ENCODE peak calls at places on chromosomes 3 and 15, in seven cellular contexts. V, E, N, I, P, H and Q are unnamed samples. For H3K4me1 and H3K36me3, the result is how much of the 10 kb centered on the place peaks cover.

GRCh38 chr3:128385080-128385832 is 81.4 kb downstream of the DNAJB8 start:
- DNase-seq in H (peak), E (no peak), I (peak), V (no peak), N (no peak), P (peak), Q (no peak)

GRCh38 chr15:89781891-89782618 is 5.9 kb downstream of the MESP2 start:
- DNase-seq in E (no peak), I (no peak), H (peak), P (no peak), V (no peak), N (no peak), Q (no peak)

GRCh38 chr3:120604784-120605183 is 8.6 kb downstream of the NDUFB4 start:
- DNase-seq in N (no peak), V (no peak), E (no peak), P (no peak), I (no peak), H (no peak), Q (no peak)

GRCh38 chr15:78621810-78622402 is 1.1 kb upstream of the CHRNA3 start:
- DNase-seq in N (no peak), E (no peak), P (no peak), I (no peak), V (no peak), H (no peak), Q (peak)

GRCh38 chr3:127254730-127255129 is 33.1 kb downstream of the PRR20G start:
- DNase-seq in V (peak), P (no peak), H (peak), N (no peak), I (no peak), E (no peak), Q (no peak)

GRCh38 chr3:13884851-13885703 is 5.2 kb upstream of the WNT7A start:
- DNase-seq in P (no peak), I (no peak), H (peak), E (peak), V (peak), N (peak), Q (peak)

GRCh38 chr15:41970456-41970855 is 1.9 kb downstream of the EHD4 start:
- DNase-seq in V (no peak), P (no peak), I (no peak), N (no peak), E (no peak), H (no peak), Q (no peak)

GRCh38 chr3:31048143-31048542 is 153.7 kb upstream of the GADL1 start:
- DNase-seq in P (no peak), N (no peak), V (no peak), E (no peak), H (peak), I (no peak), Q (no peak)

GRCh38 chr3:129837057-129837631 is 56.4 kb downstream of the TMCC1 start:
- DNase-seq in P (no peak), V (no peak), H (no peak), N (no peak), I (no peak), E (no peak), Q (no peak)

GRCh38 chr3:37763338-37763737 is 98.3 kb upstream of the CTDSPL start:
- DNase-seq in H (no peak), V (no peak), E (no peak), I (no peak), N (no peak), P (no peak), Q (no peak)
- H3K4me3 ChIP-seq in H (no peak), V (no peak), E (no peak), I (no peak), N (no peak), P (no peak), Q (no peak)

DNA sequence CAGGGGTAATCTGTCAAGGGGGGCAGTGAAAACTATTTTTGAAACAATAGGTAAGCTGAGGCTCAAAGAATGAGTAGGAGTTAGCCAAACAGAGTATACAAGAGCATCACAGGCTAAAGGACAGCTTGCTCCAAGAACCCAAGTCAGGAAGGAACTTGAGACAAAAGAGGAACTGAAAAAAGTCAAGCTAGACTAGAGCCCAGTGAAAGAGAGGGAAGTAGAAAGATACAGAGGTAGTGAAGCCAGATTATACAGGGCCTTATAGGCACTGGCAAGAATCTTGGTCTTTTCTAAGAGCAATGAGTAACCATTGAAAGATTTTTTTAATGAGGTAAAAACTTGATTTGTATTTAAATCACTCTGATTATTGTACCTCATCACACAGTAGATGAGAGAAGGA is 69.9 kb downstream of the FILIP1L start:
- DNase-seq in E (no peak), H (no peak), I (no peak), P (no peak), N (no peak), V (no peak), Q (no peak)
- H3K4me1 ChIP-seq in E (under half), H (half or more), I (under half), P (under half), N (under half), V (under half), Q (under half)

DNA sequence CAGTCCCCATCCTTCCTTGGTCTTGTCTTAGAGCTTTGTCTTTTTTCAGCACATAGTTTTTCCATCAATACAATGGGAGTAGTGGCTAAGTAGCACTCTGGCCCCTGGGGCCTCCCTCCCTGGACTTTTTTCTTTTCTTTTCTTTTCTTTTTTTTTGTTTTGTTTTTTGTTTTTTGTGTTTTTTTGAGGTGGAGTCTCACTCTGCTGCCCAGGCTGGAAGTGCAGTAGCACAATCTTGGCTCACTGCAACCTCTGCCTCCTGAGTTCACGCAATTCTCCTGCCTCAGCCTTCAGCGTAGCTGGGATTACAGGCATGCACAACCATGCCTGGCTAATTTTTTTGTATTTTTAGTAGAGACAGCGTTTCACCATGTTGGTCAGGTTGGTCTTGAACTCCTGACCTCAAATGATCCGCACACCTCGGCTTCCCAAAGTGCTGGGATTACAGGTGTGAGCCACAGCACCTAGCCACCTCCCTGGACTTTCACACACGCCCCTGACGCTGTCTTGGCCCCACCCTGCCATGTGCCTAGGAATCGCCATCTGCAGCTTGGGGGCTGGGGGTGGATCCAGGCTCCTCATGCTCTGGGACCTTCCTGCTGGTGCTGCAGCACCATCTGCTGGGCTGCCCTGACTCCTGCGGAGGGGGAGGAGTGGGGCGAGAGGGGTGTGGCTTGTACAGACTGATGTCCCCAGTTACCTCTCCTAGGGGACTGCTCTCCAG is 2.8 kb downstream of the C15orf39 start:
- DNase-seq in I (peak), P (peak), V (peak), H (peak), N (peak), E (peak), Q (peak)
- H3K36me3 ChIP-seq in I (under half), P (under half), V (under half), H (under half), N (under half), E (under half), Q (half or more)

DNA sequence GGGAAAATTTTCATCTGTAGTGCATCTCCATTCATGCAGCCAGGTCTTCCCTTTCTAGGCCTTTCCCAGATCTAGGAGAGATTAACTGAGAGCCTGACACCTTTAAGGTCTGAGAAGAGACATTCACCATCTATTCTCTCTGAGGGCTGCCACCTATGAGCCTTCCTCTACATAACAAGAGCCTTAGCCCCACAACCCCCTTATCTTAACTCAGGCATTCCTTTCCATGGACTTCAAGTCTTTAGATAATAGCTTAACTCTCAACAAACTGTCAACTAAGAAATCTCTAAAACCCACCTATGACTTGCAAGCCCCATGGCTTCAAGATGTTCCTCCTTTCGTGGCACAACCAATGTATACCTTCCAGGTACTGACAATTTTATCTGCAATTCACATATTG is 121.0 kb downstream of the GABRB3 start:
- DNase-seq in H (no peak), I (no peak), V (no peak), E (no peak), N (no peak), P (no peak), Q (no peak)
- H3K4me3 ChIP-seq in H (no peak), I (no peak), V (no peak), E (no peak), N (no peak), P (no peak), Q (no peak)

GRCh38 chr3:102190340-102190723 is 244.5 kb upstream of the ZPLD1 start:
- DNase-seq in H (no peak), N (no peak), E (no peak), I (no peak), V (no peak), P (no peak), Q (no peak)
- H3K4me1 ChIP-seq in H (under half), N (under half), E (under half), I (under half), V (under half), P (under half), Q (under half)

GRCh38 chr3:168476360-168476980 is 380.7 kb upstream of the GOLIM4 start:
- DNase-seq in E (no peak), H (no peak), N (no peak), P (no peak), I (no peak), V (no peak), Q (no peak)
- H3K36me3 ChIP-seq in E (under half), H (under half), N (under half), P (under half), I (under half), V (under half), Q (under half)

DNA sequence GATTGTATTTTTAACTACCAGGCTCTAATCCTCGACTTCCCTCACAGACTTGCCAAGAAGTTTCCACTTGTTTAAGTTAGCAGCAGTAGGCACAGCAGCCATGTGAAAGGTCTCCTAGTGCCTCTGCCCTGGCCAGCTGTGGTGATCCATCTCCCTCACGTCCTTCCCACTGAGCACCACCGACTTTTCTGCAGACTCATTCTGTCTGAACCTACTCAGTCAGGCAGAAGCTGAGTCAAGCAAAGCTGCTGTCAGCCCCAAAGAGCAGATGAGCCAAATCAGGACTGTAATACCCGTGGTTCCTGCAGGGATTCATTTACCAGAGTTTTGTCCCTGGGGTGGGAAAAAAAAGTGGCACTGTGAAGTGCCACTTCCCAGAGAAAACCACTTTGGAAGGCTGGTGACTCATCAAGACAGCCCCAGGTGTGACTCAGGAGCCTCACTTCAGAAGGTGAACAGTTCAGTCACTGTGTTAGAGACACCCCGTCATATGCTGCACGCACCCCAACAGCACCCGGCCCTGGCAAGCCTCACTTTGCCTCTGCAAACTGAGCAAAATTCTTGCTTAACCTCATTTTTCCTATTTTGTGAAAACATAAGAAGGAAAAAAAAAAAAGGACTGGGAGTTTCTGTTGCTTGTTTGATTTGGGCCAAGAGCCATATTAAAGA is 76.0 kb downstream of the WWTR1 start:
- DNase-seq in I (peak), E (peak), P (no peak), H (peak), N (no peak), V (no peak), Q (no peak)
- H3K4me3 ChIP-seq in I (no peak), E (no peak), P (no peak), H (peak), N (no peak), V (no peak), Q (no peak)

DNA sequence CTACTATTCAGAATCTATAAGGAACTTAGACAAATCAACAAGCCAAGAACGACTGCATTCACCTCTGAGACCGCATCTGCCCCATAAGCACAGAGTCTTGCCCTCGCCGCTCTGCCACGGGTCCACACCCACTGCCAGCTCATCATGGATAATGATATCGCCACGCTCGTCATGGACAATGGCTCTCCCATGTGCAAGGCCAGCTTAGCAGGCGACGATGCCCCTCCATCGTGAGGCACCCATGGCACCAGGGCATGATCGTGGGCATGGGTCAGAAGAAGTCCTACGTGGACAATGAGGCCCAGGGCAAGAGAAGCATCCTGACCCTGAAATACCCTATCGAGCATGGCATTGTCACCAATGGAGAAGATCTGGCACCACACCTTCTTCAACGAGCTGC is 92.1 kb upstream of the FXR1 start:
- DNase-seq in P (no peak), E (no peak), V (no peak), H (no peak), N (no peak), I (no peak), Q (no peak)
- H3K4me1 ChIP-seq in P (under half), E (under half), V (under half), H (under half), N (under half), I (under half), Q (under half)

GRCh38 chr3:52146811-52147210 is 7.4 kb downstream of the POC1A start:
- DNase-seq in N (no peak), I (no peak), V (no peak), H (no peak), E (no peak), P (no peak), Q (no peak)

GRCh38 chr3:52144034-52144795 is 10.0 kb downstream of the POC1A start:
- DNase-seq in V (peak), I (peak), P (peak), N (peak), H (peak), E (peak), Q (peak)

GRCh38 chr3:52144796-52145735 is 9.2 kb downstream of the POC1A start:
- DNase-seq in I (no peak), P (no peak), H (no peak), N (no peak), V (no peak), E (no peak), Q (no peak)

GRCh38 chr3:52146189-52146588 is 8.0 kb downstream of the POC1A start:
- DNase-seq in P (no peak), E (no peak), H (no peak), V (no peak), I (no peak), N (no peak), Q (no peak)

GRCh38 chr3:52145736-52146110 is 8.5 kb downstream of the POC1A start:
- DNase-seq in P (no peak), I (no peak), H (no peak), V (no peak), E (no peak), N (no peak), Q (no peak)
- H3K36me3 ChIP-seq in P (under half), I (under half), H (under half), V (half or more), E (under half), N (under half), Q (half or more)

GRCh38 chr3:124034809-124035152 is 42.9 kb upstream of the ROPN1 start:
- DNase-seq in N (no peak), P (no peak), I (no peak), V (peak), E (no peak), H (no peak), Q (no peak)
- H3K4me3 ChIP-seq in N (no peak), P (peak), I (peak), V (no peak), E (no peak), H (no peak), Q (no peak)